ENCODE peak calls at places on chromosomes 4 and X, in four cellular contexts. Y, R, T and O are unnamed samples.
A peak's percentile ranks its signal among the peaks of the same experiment; 100 is the strongest.

GRCh38 chrX:130084651-130085237 is 25.6 kb downstream of the ELF4 start:
- DNase-seq in Y (no peak), R (no peak), T (no peak), O (no peak)

GRCh38 chr4:156976147-156976546 is 4.5 kb upstream of the PDGFC start:
- DNase-seq in T (no peak), Y (no peak), R (no peak), O (peak; percentile 85)

GRCh38 chrX:16491461-16491860 is 158.5 kb upstream of the S100G start:
- DNase-seq in Y (no peak), T (no peak), R (no peak), O (no peak)

GRCh38 chr4:85919488-85919887 is 440.4 kb downstream of the MAPK10 start:
- DNase-seq in T (no peak), Y (no peak), R (no peak), O (no peak)

GRCh38 chr4:57602133-57602532 is 491.9 kb upstream of the IGFBP7 start:
- DNase-seq in R (no peak), Y (no peak), T (no peak), O (no peak)

GRCh38 chr4:9704551-9705332 is 76.7 kb upstream of the DRD5 start:
- DNase-seq in T (no peak), R (no peak), Y (no peak), O (no peak)

GRCh38 chr4:112029642-112030235 is 115.5 kb upstream of the FAM241A start:
- DNase-seq in R (no peak), T (no peak), Y (no peak), O (no peak)

GRCh38 chr4:123517971-123518370 is 121.4 kb downstream of the SPRY1 start:
- DNase-seq in R (no peak), Y (no peak), T (no peak), O (no peak)

GRCh38 chr4:69092190-69092589 is 4.1 kb upstream of the UGT2B7 start:
- DNase-seq in R (no peak), T (no peak), Y (no peak), O (peak; percentile 65)

GRCh38 chr4:3361896-3362295 is 69.1 kb downstream of the RGS12 start:
- DNase-seq in R (peak; percentile 37), T (no peak), Y (no peak), O (no peak)

GRCh38 chrX:82141942-82142341 is 940.0 kb downstream of the SH3BGRL start:
- DNase-seq in T (no peak), Y (no peak), R (no peak), O (no peak)

GRCh38 chr4:76634239-76634638 is 199.2 kb downstream of the SHROOM3 start:
- DNase-seq in T (peak; percentile 70), R (no peak), Y (no peak), O (peak; percentile 88)

GRCh38 chr4:46404961-46405360 is 15.0 kb upstream of the GABRA2 start:
- DNase-seq in T (no peak), R (peak; percentile 49), Y (no peak), O (peak; percentile 81)

GRCh38 chr4:72770708-72771107 is 201.7 kb upstream of the ADAMTS3 start:
- DNase-seq in T (no peak), Y (no peak), R (no peak), O (no peak)

GRCh38 chr4:139767585-139767984 is 102.0 kb downstream of the MGST2 start:
- DNase-seq in R (no peak), T (no peak), Y (no peak), O (no peak)

GRCh38 chr4:55132775-55133174 is 7.4 kb upstream of the KDR start:
- DNase-seq in T (no peak), Y (no peak), R (no peak), O (no peak)

GRCh38 chr4:139229534-139230039 is 50.4 kb downstream of the MGARP start:
- DNase-seq in Y (no peak), T (peak; percentile 21), R (no peak), O (peak; percentile 63)

GRCh38 chr4:184228306-184228705 is 10.6 kb upstream of the ENPP6 start:
- DNase-seq in T (no peak), R (no peak), Y (no peak), O (no peak)

GRCh38 chrX:53076671-53077070 is 5.5 kb upstream of the TSPYL2 start:
- DNase-seq in T (no peak), R (no peak), Y (no peak), O (no peak)

GRCh38 chrX:46117234-46117633 is 428.0 kb downstream of the ZNF674 start:
- DNase-seq in R (no peak), Y (no peak), T (no peak), O (no peak)

GRCh38 chrX:124347242-124347641 is 879 bp downstream of the SH2D1A start:
- DNase-seq in R (no peak), T (no peak), Y (no peak), O (no peak)

GRCh38 chr4:67456577-67457196 is 88.6 kb downstream of the CENPC start:
- DNase-seq in T (no peak), R (no peak), Y (no peak), O (no peak)

DNA sequence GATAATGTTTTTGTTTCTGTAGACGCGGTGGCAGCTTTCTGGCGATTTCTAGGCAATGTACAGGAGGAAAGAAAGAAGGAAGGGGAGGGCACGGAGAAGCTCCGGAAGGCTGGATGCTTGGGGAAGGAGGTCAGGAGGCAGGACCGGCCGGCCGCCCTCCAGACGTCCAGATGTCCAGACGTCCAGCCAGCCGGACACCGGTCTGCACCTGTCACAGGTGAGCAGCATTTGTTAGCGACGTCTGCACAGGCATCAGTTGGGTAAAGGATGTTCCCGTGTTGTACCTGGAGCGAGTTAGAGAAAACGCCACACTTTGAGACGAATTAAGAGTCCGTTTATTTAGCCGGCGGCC is 90.0 kb upstream of the PPP2R3B start:
- DNase-seq in R (no peak), Y (no peak), T (peak; percentile 1), O (no peak)
- H2BK12ac ChIP-seq in R (peak overlapping the region; percentile 77), Y (no peak overlapping the region), T (no peak overlapping the region), O (no peak overlapping the region)

GRCh38 chrX:70477734-70478075 is 33.1 kb downstream of the DLG3 start:
- DNase-seq in T (no peak), Y (no peak), R (no peak), O (no peak)
- H3K4me3 ChIP-seq in T (no peak overlapping the region), Y (no peak overlapping the region), R (no peak overlapping the region), O (no peak overlapping the region)

GRCh38 chr4:2079006-2079405 is 19.9 kb downstream of the NAT8L start:
- DNase-seq in R (no peak), Y (no peak), T (no peak), O (no peak)

GRCh38 chr4:2081540-2081939 is 22.4 kb downstream of the NAT8L start:
- DNase-seq in R (peak; percentile 38), Y (no peak), T (no peak), O (no peak)

GRCh38 chr4:2080429-2081300 is 21.5 kb downstream of the NAT8L start:
- DNase-seq in R (peak; percentile 44), Y (no peak), T (no peak), O (no peak)

GRCh38 chr4:2078584-2078983 is 19.5 kb downstream of the NAT8L start:
- DNase-seq in Y (no peak), R (no peak), T (no peak), O (no peak)

GRCh38 chr4:2079926-2080325 is 20.8 kb downstream of the NAT8L start:
- DNase-seq in Y (no peak), T (no peak), R (peak; percentile 27), O (no peak)
- H2BK12ac ChIP-seq in Y (no peak overlapping the region), T (no peak overlapping the region), R (no peak overlapping the region), O (no peak overlapping the region)

DNA sequence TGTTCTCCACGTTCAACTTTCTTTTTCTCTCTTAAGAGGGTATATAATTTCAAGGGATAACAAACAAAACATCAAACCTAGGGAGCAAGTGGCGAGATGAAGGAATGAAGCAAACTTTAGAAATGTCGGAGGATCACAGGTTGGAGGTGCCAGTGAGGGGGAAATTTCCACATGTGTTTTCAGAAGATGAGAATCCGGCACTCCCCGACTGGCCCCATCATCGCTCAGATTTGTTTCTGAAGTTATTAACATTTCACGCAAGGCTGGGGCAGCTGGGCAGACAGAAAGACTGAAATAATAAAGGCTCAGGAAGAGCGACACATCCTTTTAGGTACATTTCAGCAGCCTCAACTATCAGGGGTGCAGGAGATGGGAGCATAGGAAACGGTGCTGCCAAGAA is 134.9 kb downstream of the SMIM20 start:
- DNase-seq in Y (no peak), R (no peak), T (peak; percentile 12), O (no peak)
- H3K4me3 ChIP-seq in Y (no peak overlapping the region), R (no peak overlapping the region), T (no peak overlapping the region), O (peak overlapping the region; percentile 45)

GRCh38 chrX:42941671-42942070 is 163.7 kb upstream of the PPP1R2C start:
- DNase-seq in R (no peak), T (no peak), Y (no peak), O (no peak)
- H2BK12ac ChIP-seq in R (no peak overlapping the region), T (no peak overlapping the region), Y (no peak overlapping the region), O (no peak overlapping the region)